ENCODE peak calls at places on chromosomes 2 and 18, in eight cellular contexts. I is upper lobe of right lung, X is ovary, B is HCT116, U is DND-41, R is gastrocnemius medialis, Y is dorsolateral prefrontal cortex, P is endothelial cell of umbilical vein. Z is an unnamed sample.

GRCh38 chr2:223943561-223944008 is 1.6 kb downstream of the WDFY1 start:
- DNase-seq in I (no peak), X (no peak), B (no peak), U (no peak), R (no peak), Y (peak), P (peak), Z (peak)

GRCh38 chr2:199463000-199463692 is 5.4 kb upstream of the SATB2 start:
- DNase-seq in I (peak), X (no peak), B (no peak), U (no peak), R (peak), Y (peak), P (peak), Z (peak)

GRCh38 chr2:64644240-64645013 is 9.3 kb downstream of the SERTAD2 start:
- DNase-seq in I (peak), X (peak), B (peak), U (peak), R (peak), Y (no peak), P (peak), Z (no peak)

GRCh38 chr2:218582085-218582484 is 13.4 kb downstream of the CNOT9 start:
- DNase-seq in I (no peak), X (no peak), B (no peak), U (no peak), R (no peak), Y (no peak), P (peak), Z (peak)

GRCh38 chr2:199973703-199974102 is 18.3 kb downstream of the MAIP1 start:
- DNase-seq in I (no peak), X (no peak), B (peak), U (no peak), R (no peak), Y (no peak), P (peak), Z (peak)

GRCh38 chr2:193566276-193566675 is 1371.5 kb upstream of the TMEFF2 start:
- DNase-seq in I (no peak), X (no peak), B (no peak), U (no peak), R (no peak), Y (no peak), P (no peak), Z (no peak)

GRCh38 chr2:71804251-71804650 is 343.4 kb downstream of the CYP26B1 start:
- DNase-seq in I (no peak), X (no peak), B (no peak), U (no peak), R (no peak), Y (no peak), P (no peak), Z (no peak)

GRCh38 chr2:85589982-85590791 is 5.4 kb upstream of the RNF181 start:
- DNase-seq in I (no peak), X (no peak), B (no peak), U (no peak), R (no peak), Y (no peak), P (peak), Z (no peak)

GRCh38 chr2:144390424-144391020 is 129.4 kb downstream of the ZEB2 start:
- DNase-seq in I (no peak), X (no peak), B (no peak), U (no peak), R (no peak), Y (no peak), P (no peak), Z (no peak)

GRCh38 chr18:43570593-43570992 is 293.3 kb upstream of the SYT4 start:
- DNase-seq in I (no peak), X (no peak), B (no peak), U (no peak), R (no peak), Y (no peak), P (no peak), Z (no peak)

GRCh38 chr18:3455090-3455640 is 5.2 kb downstream of the TGIF1 start:
- DNase-seq in I (no peak), X (no peak), B (no peak), U (no peak), R (no peak), Y (no peak), P (no peak), Z (no peak)
- TF ChIP-seq CTCF in I (no peak), X (no peak), B (no peak), U (no peak), R (no peak), Y (no peak), P (no peak), Z (no peak)

GRCh38 chr2:12697617-12698016 is 19.1 kb upstream of the TRIB2 start:
- DNase-seq in I (no peak), X (no peak), B (no peak), U (no peak), R (no peak), Y (no peak), P (no peak), Z (no peak)
- H3K27ac ChIP-seq in I (no peak), X (no peak), B (no peak), U (no peak), R (no peak), Y (no peak), P (no peak), Z (no peak)

GRCh38 chr18:8426401-8426800 is 182.8 kb upstream of the RAB12 start:
- DNase-seq in I (no peak), X (no peak), B (peak), U (peak), R (no peak), Y (no peak), P (no peak), Z (no peak)
- TF ChIP-seq CTCF in I (peak), X (no peak), B (peak), U (peak), R (no peak), Y (no peak), P (no peak), Z (no peak)

DNA sequence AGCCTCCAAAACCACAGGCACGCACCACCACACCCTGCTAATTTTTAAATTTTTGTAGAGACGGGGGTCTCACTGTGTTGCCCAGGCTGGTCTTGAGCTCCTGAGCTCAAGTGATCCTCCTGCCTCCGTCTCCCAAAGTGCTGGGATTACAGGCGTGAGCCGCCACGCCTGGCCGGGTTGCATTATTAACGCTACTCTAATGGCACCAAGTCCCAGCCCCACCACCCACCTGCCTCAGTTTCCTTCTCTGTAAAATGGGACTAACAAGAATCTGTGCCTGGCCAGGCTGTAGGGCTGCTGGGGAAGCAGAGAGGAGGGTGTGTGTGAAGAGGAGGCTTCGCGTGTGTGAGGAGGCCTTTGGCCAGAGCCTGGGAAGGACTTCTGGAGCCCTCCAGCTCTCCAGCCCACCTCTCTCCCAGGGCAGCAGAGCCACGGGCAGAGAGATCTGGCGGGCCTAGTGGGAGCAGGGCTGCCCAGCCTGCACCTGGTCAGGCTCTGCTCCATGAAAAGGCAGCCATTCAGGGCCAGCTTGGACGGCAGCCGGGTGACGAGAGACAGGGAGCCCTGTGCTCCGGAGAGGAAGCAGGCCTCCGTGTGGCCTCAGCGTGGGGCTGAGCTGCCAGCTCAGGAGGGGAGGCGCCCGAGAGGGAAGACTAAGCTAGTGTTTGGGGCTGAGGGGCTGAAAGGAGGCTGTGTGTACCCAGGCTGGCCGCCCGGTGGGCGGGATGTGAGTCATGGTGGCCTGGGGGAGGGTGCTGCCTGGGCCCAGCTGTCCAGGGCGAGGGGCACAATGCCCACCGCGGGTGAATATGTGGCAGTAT is 7.4 kb upstream of the B3GNT7 start:
- DNase-seq in I (no peak), X (no peak), B (no peak), U (no peak), R (no peak), Y (peak), P (peak), Z (no peak)
- H3K27ac ChIP-seq in I (no peak), X (no peak), B (no peak), U (no peak), R (no peak), Y (peak), P (no peak), Z (no peak)